ENCODE peak calls at places on chromosomes 5 and 9, in six cellular contexts. O is tibial nerve, K is hepatocyte, W is prostate gland, B is lung, Z is pancreas. A is an unnamed sample. For H3K27me3 and H3K36me3, the result is how much of the 10 kb centered on the place peaks cover.

GRCh38 chr9:93510041-93510440 is 56.7 kb upstream of the FAM120AOS start:
- DNase-seq in O (no peak), K (no peak), W (no peak), B (no peak), Z (no peak), A (no peak)

GRCh38 chr9:95462419-95463121 is 54.2 kb downstream of the PTCH1 start:
- DNase-seq in O (peak), K (peak), W (peak), B (peak), Z (no peak), A (peak)

GRCh38 chr9:88077071-88077617 is 61.1 kb downstream of the SPATA31C2 start:
- DNase-seq in O (no peak), K (no peak), W (no peak), B (no peak), Z (no peak), A (no peak)

GRCh38 chr5:142014911-142015584 is 2.2 kb upstream of the GNPDA1 start:
- DNase-seq in O (peak), K (peak), W (peak), B (no peak), Z (no peak), A (peak)

GRCh38 chr9:81719972-81720371 is 30.6 kb upstream of the TLE1 start:
- DNase-seq in O (no peak), K (no peak), W (no peak), B (no peak), Z (no peak), A (no peak)

GRCh38 chr9:23824241-23825142 is 1.5 kb downstream of the ELAVL2 start:
- DNase-seq in O (no peak), K (peak), W (no peak), B (no peak), Z (peak), A (no peak)

GRCh38 chr9:94865599-94866456 is 139.3 kb downstream of the AOPEP start:
- DNase-seq in O (no peak), K (peak), W (no peak), B (no peak), Z (no peak), A (no peak)

GRCh38 chr9:5326893-5327548 is 12.7 kb downstream of the RLN1 start:
- DNase-seq in O (no peak), K (peak), W (peak), B (peak), Z (peak), A (no peak)

GRCh38 chr5:146130440-146131045 is 25.2 kb upstream of the PLAC8L1 start:
- DNase-seq in O (no peak), K (peak), W (no peak), B (no peak), Z (no peak), A (peak)

GRCh38 chr9:136858452-136858843 is 6.3 kb downstream of the MAMDC4 start:
- DNase-seq in O (no peak), K (no peak), W (no peak), B (no peak), Z (peak), A (no peak)

GRCh38 chr5:34519489-34520220 is 136.5 kb upstream of the RAI14 start:
- DNase-seq in O (no peak), K (no peak), W (no peak), B (no peak), Z (no peak), A (no peak)

GRCh38 chr9:70561111-70561510 is 146.7 kb upstream of the KLF9 start:
- DNase-seq in O (no peak), K (no peak), W (no peak), B (no peak), Z (no peak), A (no peak)
- H3K27me3 ChIP-seq in O (under half), K (under half), W (under half), B (under half), Z (under half), A (under half)

GRCh38 chr5:132777209-132778069 is at the start of gene SEPTIN8:
- DNase-seq in O (peak), K (peak), W (peak), B (no peak), Z (peak), A (no peak)

GRCh38 chr5:132776932-132777208 is 169 bp downstream of the SEPTIN8 start:
- DNase-seq in O (no peak), K (peak), W (no peak), B (no peak), Z (no peak), A (no peak)

GRCh38 chr5:132774896-132775295 is 2.1 kb downstream of the SEPTIN8 start:
- DNase-seq in O (no peak), K (no peak), W (no peak), B (no peak), Z (no peak), A (no peak)

GRCh38 chr5:132775439-132776076 is 1.5 kb downstream of the SEPTIN8 start:
- DNase-seq in O (no peak), K (peak), W (no peak), B (no peak), Z (no peak), A (peak)

DNA sequence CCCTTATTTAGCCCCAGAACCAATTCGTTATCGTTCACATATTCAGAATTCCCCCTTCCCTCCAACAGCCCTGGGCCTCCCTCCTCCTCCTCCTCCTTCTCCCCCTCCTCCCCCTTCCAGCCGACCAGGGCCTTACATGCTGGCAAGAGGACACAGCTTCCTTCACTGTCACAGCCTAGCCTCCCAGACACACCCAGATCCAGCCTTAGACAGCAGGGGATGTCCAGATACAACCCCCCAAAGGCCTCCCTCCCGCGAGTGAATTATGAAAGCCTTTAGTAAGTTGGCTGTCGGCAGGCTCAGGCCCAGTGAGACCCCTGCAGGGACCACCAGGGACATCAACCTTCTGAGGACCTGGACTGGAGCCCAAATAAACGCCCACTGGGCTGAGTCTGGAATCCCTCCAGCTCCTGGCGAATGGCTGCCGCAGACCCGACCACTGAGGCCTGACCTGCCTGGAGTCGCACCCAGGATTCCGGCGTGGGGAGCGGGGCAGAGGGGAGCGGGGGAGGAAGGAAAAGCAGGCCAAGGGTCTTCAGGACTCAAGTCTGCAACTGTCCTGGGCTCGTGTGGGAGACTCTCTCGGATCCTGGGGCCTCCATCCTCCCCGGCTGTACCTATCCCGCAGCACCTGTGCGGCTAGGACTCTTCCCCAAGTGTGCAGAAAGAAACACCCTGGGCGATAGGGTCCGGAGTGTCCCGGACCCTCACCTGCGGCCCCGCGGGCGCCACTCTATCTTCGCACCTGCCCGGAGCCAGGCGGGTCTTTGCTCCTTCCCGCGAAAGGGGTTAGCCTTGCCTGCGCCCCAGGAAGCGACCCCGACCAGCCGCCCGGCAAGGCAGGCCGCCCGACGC is 735 bp downstream of the SEPTIN8 start:
- DNase-seq in O (no peak), K (peak), W (peak), B (no peak), Z (no peak), A (no peak)
- TF ChIP-seq CTCF in O (no peak), K (no peak), W (no peak), B (no peak), Z (no peak), A (no peak)

GRCh38 chr9:69444021-69444420 is 119.0 kb downstream of the ENTREP1 start:
- DNase-seq in O (no peak), K (no peak), W (no peak), B (no peak), Z (no peak), A (no peak)
- H3K36me3 ChIP-seq in O (under half), K (under half), W (under half), B (under half), Z (under half), A (under half)

DNA sequence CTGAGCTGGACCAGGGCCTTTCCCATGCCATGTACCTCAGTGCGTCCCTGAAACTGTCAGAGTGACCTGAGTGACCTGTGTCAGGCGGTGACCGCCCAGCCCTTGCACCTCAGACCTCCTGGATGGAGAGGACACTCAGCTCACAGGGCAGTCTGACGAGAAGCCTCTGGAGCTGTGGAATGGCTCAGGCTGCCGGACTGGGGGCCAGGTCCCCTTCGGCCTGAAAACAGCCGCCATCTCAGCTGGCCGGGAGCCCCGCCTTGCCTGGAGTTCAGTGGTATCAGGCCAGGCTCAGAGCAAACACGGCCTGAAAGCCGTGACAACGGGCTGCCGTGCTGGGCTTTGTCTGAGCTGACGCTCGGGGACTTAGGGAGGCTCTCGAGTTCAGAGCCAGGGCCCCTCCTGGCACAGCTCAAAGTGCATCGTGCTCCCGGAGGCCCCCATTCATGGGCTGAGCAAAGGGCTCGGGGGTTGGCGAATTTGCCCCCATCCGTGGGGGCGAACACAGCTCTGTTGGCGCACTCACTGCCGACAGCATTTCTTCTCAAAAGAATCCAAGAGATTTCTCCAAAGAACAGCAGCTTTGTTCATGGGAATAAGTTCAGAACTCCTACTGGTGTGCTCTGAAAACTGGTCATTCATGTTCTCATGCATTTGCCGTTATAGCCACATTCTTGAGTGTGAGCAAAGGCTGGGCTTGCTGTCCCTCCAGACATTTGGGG is 8.4 kb upstream of the SLC9A3 start:
- DNase-seq in O (no peak), K (peak), W (no peak), B (no peak), Z (peak), A (no peak)
- H3K27me3 ChIP-seq in O (under half), K (under half), W (under half), B (under half), Z (under half), A (half or more)

GRCh38 chr5:54740141-54740540 is 222.6 kb downstream of the SNX18 start:
- DNase-seq in O (no peak), K (no peak), W (no peak), B (no peak), Z (no peak), A (no peak)

GRCh38 chr5:54743997-54744788 is 226.6 kb downstream of the SNX18 start:
- DNase-seq in O (peak), K (peak), W (no peak), B (no peak), Z (no peak), A (peak)

GRCh38 chr5:54743581-54743980 is 226.0 kb downstream of the SNX18 start:
- DNase-seq in O (no peak), K (no peak), W (no peak), B (no peak), Z (no peak), A (no peak)

GRCh38 chr5:54741711-54742110 is 224.2 kb downstream of the SNX18 start:
- DNase-seq in O (no peak), K (no peak), W (no peak), B (no peak), Z (no peak), A (no peak)

GRCh38 chr5:54742417-54742889 is 224.9 kb downstream of the SNX18 start:
- DNase-seq in O (no peak), K (peak), W (no peak), B (no peak), Z (no peak), A (peak)
- TF ChIP-seq CTCF in O (no peak), K (peak), W (no peak), B (no peak), Z (no peak), A (no peak)

GRCh38 chr9:13648068-13648467 is 368.6 kb upstream of the MPDZ start:
- DNase-seq in O (no peak), K (no peak), W (no peak), B (no peak), Z (no peak), A (no peak)

GRCh38 chr9:13648676-13649075 is 369.2 kb upstream of the MPDZ start:
- DNase-seq in O (no peak), K (no peak), W (no peak), B (no peak), Z (no peak), A (no peak)

GRCh38 chr9:13646500-13646899 is 367.0 kb upstream of the MPDZ start:
- DNase-seq in O (no peak), K (no peak), W (no peak), B (no peak), Z (no peak), A (no peak)

GRCh38 chr9:13651969-13652663 is 372.6 kb upstream of the MPDZ start:
- DNase-seq in O (no peak), K (no peak), W (no peak), B (no peak), Z (no peak), A (no peak)

DNA sequence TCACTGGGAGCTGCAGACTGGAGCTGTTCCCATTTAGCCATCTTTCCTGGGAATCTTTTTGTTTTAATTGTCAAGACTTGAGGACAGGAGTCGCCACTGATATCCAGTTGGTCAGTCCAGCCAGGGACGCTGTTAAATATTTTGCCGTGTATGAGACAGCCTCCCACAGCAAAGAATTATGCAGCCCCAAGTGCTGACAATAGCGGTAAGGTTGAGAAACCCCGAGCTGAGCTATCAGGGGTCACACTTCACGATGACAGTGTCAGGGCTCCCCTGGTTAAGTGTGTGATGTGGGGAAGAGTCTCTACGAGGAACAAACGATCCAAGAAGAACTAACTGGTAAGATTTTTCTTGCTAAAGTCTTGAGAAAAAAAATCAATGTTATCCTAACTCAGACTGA is 372.0 kb upstream of the MPDZ start:
- DNase-seq in O (no peak), K (no peak), W (no peak), B (no peak), Z (no peak), A (no peak)
- H3K36me3 ChIP-seq in O (under half), K (under half), W (under half), B (under half), Z (under half), A (under half)

A was measured in kidney epithelial cell.